ENCODE peak calls at places on chromosome 20, in seven cellular contexts. One of them, this sample, is unnamed.

GRCh38 chr20:1846341-1846740 is 48.9 kb upstream of the SIRPA start:
- DNase-seq in kidney epithelial cell: no peak
- DNase-seq in heart right ventricle: no peak
- DNase-seq in neural progenitor cell: no peak
- DNase-seq in mucosa of descending colon: no peak
- DNase-seq in right atrium auricular region: no peak
- DNase-seq in tibial artery: no peak
- DNase-seq in this sample: no peak

GRCh38 chr20:50664248-50664647 is 27.1 kb downstream of the RIPOR3 start:
- DNase-seq in kidney epithelial cell: no peak
- DNase-seq in heart right ventricle: peak
- DNase-seq in neural progenitor cell: no peak
- DNase-seq in mucosa of descending colon: no peak
- DNase-seq in right atrium auricular region: no peak
- DNase-seq in tibial artery: no peak
- DNase-seq in this sample: no peak

GRCh38 chr20:63350597-63351379 is 10.4 kb downstream of the CHRNA4 start:
- DNase-seq in kidney epithelial cell: no peak
- DNase-seq in heart right ventricle: peak
- DNase-seq in neural progenitor cell: no peak
- DNase-seq in mucosa of descending colon: no peak
- DNase-seq in right atrium auricular region: no peak
- DNase-seq in tibial artery: no peak
- DNase-seq in this sample: no peak

GRCh38 chr20:19451591-19452295 is 239.3 kb downstream of the SLC24A3 start:
- DNase-seq in kidney epithelial cell: no peak
- DNase-seq in heart right ventricle: no peak
- DNase-seq in neural progenitor cell: no peak
- DNase-seq in mucosa of descending colon: no peak
- DNase-seq in right atrium auricular region: no peak
- DNase-seq in tibial artery: no peak
- DNase-seq in this sample: no peak

GRCh38 chr20:44725852-44726251 is 10.7 kb downstream of the CCN5 start:
- DNase-seq in kidney epithelial cell: no peak
- DNase-seq in heart right ventricle: no peak
- DNase-seq in neural progenitor cell: no peak
- DNase-seq in mucosa of descending colon: no peak
- DNase-seq in right atrium auricular region: no peak
- DNase-seq in tibial artery: no peak
- DNase-seq in this sample: no peak

GRCh38 chr20:19757487-19757972 is 528 bp upstream of the RIN2 start:
- DNase-seq in kidney epithelial cell: no peak
- DNase-seq in heart right ventricle: peak
- DNase-seq in neural progenitor cell: peak
- DNase-seq in mucosa of descending colon: peak
- DNase-seq in right atrium auricular region: peak
- DNase-seq in tibial artery: peak
- DNase-seq in this sample: no peak

GRCh38 chr20:38258545-38259223 is 1.9 kb downstream of the KIAA1755 start:
- DNase-seq in kidney epithelial cell: no peak
- DNase-seq in heart right ventricle: no peak
- DNase-seq in neural progenitor cell: no peak
- DNase-seq in mucosa of descending colon: no peak
- DNase-seq in right atrium auricular region: no peak
- DNase-seq in tibial artery: no peak
- DNase-seq in this sample: no peak

GRCh38 chr20:54716790-54717189 is 241.4 kb downstream of the DOK5 start:
- DNase-seq in kidney epithelial cell: no peak
- DNase-seq in heart right ventricle: no peak
- DNase-seq in neural progenitor cell: no peak
- DNase-seq in mucosa of descending colon: no peak
- DNase-seq in right atrium auricular region: no peak
- DNase-seq in tibial artery: no peak
- DNase-seq in this sample: no peak

GRCh38 chr20:9408422-9409300 is 105.7 kb upstream of the LAMP5 start:
- DNase-seq in kidney epithelial cell: no peak
- DNase-seq in heart right ventricle: no peak
- DNase-seq in neural progenitor cell: no peak
- DNase-seq in mucosa of descending colon: no peak
- DNase-seq in right atrium auricular region: no peak
- DNase-seq in tibial artery: no peak
- DNase-seq in this sample: no peak

GRCh38 chr20:31972481-31973386 is 4.8 kb downstream of the XKR7 start:
- DNase-seq in kidney epithelial cell: peak
- DNase-seq in heart right ventricle: no peak
- DNase-seq in neural progenitor cell: peak
- DNase-seq in mucosa of descending colon: no peak
- DNase-seq in right atrium auricular region: no peak
- DNase-seq in tibial artery: no peak
- DNase-seq in this sample: no peak

GRCh38 chr20:32332614-32333013 is 25.5 kb upstream of the ASXL1 start:
- DNase-seq in kidney epithelial cell: no peak
- DNase-seq in heart right ventricle: no peak
- DNase-seq in neural progenitor cell: no peak
- DNase-seq in mucosa of descending colon: no peak
- DNase-seq in right atrium auricular region: no peak
- DNase-seq in tibial artery: no peak
- DNase-seq in this sample: no peak

GRCh38 chr20:40255368-40255767 is 433.7 kb downstream of the MAFB start:
- DNase-seq in kidney epithelial cell: no peak
- DNase-seq in heart right ventricle: no peak
- DNase-seq in neural progenitor cell: no peak
- DNase-seq in mucosa of descending colon: no peak
- DNase-seq in right atrium auricular region: no peak
- DNase-seq in tibial artery: no peak
- DNase-seq in this sample: no peak

GRCh38 chr20:17573493-17573892 is 3.6 kb downstream of the DSTN start:
- DNase-seq in kidney epithelial cell: no peak
- DNase-seq in heart right ventricle: no peak
- DNase-seq in neural progenitor cell: no peak
- DNase-seq in mucosa of descending colon: no peak
- DNase-seq in right atrium auricular region: no peak
- DNase-seq in tibial artery: no peak
- DNase-seq in this sample: no peak

GRCh38 chr20:36632147-36632486 is 13.9 kb downstream of the SLA2 start:
- DNase-seq in kidney epithelial cell: no peak
- DNase-seq in heart right ventricle: no peak
- DNase-seq in neural progenitor cell: no peak
- DNase-seq in mucosa of descending colon: no peak
- DNase-seq in right atrium auricular region: no peak
- DNase-seq in tibial artery: no peak
- DNase-seq in this sample: no peak

GRCh38 chr20:24981282-24981681 is 11.3 kb downstream of the APMAP start:
- DNase-seq in kidney epithelial cell: no peak
- DNase-seq in heart right ventricle: no peak
- DNase-seq in neural progenitor cell: no peak
- DNase-seq in mucosa of descending colon: no peak
- DNase-seq in right atrium auricular region: peak
- DNase-seq in tibial artery: no peak
- DNase-seq in this sample: no peak

GRCh38 chr20:59165389-59165785 is 1.8 kb downstream of the ZNF831 start:
- DNase-seq in kidney epithelial cell: no peak
- DNase-seq in heart right ventricle: no peak
- DNase-seq in neural progenitor cell: no peak
- DNase-seq in mucosa of descending colon: peak
- DNase-seq in right atrium auricular region: peak
- DNase-seq in tibial artery: no peak
- DNase-seq in this sample: no peak

GRCh38 chr20:16287776-16288175 is 285.5 kb downstream of the KIF16B start:
- DNase-seq in kidney epithelial cell: no peak
- DNase-seq in heart right ventricle: no peak
- DNase-seq in neural progenitor cell: no peak
- DNase-seq in mucosa of descending colon: peak
- DNase-seq in right atrium auricular region: no peak
- DNase-seq in tibial artery: no peak
- DNase-seq in this sample: no peak

GRCh38 chr20:57393321-57394086 is 2.3 kb downstream of the RBM38 start:
- DNase-seq in kidney epithelial cell: no peak
- DNase-seq in heart right ventricle: no peak
- DNase-seq in neural progenitor cell: no peak
- DNase-seq in mucosa of descending colon: no peak
- DNase-seq in right atrium auricular region: no peak
- DNase-seq in tibial artery: no peak
- DNase-seq in this sample: no peak

GRCh38 chr20:56353356-56353755 is 5.4 kb upstream of the FAM210B start:
- DNase-seq in kidney epithelial cell: no peak
- DNase-seq in heart right ventricle: no peak
- DNase-seq in neural progenitor cell: no peak
- DNase-seq in mucosa of descending colon: no peak
- DNase-seq in right atrium auricular region: no peak
- DNase-seq in tibial artery: no peak
- DNase-seq in this sample: no peak

GRCh38 chr20:64082821-64083379 is 1.3 kb downstream of the LKAAEAR1 start:
- DNase-seq in kidney epithelial cell: no peak
- DNase-seq in heart right ventricle: no peak
- DNase-seq in neural progenitor cell: no peak
- DNase-seq in mucosa of descending colon: no peak
- DNase-seq in right atrium auricular region: no peak
- DNase-seq in tibial artery: no peak
- DNase-seq in this sample: no peak

GRCh38 chr20:61460261-61461047 is 208.4 kb downstream of the CDH4 start:
- DNase-seq in kidney epithelial cell: no peak
- DNase-seq in heart right ventricle: no peak
- DNase-seq in neural progenitor cell: no peak
- DNase-seq in mucosa of descending colon: no peak
- DNase-seq in right atrium auricular region: no peak
- DNase-seq in tibial artery: no peak
- DNase-seq in this sample: no peak

GRCh38 chr20:20491110-20491783 is 123.3 kb downstream of the INSM1 start:
- DNase-seq in kidney epithelial cell: no peak
- DNase-seq in heart right ventricle: no peak
- DNase-seq in neural progenitor cell: no peak
- DNase-seq in mucosa of descending colon: no peak
- DNase-seq in right atrium auricular region: no peak
- DNase-seq in tibial artery: no peak
- DNase-seq in this sample: no peak

GRCh38 chr20:62824476-62825287 is 7.8 kb downstream of the COL9A3 start:
- DNase-seq in kidney epithelial cell: no peak
- DNase-seq in heart right ventricle: peak
- DNase-seq in neural progenitor cell: peak
- DNase-seq in mucosa of descending colon: peak
- DNase-seq in right atrium auricular region: no peak
- DNase-seq in tibial artery: no peak
- DNase-seq in this sample: no peak

GRCh38 chr20:58523916-58524315 is 8.7 kb upstream of the APCDD1L start:
- DNase-seq in kidney epithelial cell: no peak
- DNase-seq in heart right ventricle: no peak
- DNase-seq in neural progenitor cell: peak
- DNase-seq in mucosa of descending colon: no peak
- DNase-seq in right atrium auricular region: no peak
- DNase-seq in tibial artery: no peak
- DNase-seq in this sample: no peak

GRCh38 chr20:58389324-58389967 is 417 bp downstream of the VAPB start:
- DNase-seq in kidney epithelial cell: no peak
- DNase-seq in heart right ventricle: no peak
- DNase-seq in neural progenitor cell: peak
- DNase-seq in mucosa of descending colon: peak
- DNase-seq in right atrium auricular region: no peak
- DNase-seq in tibial artery: peak
- DNase-seq in this sample: no peak

GRCh38 chr20:25257756-25258462 is 10.0 kb downstream of the PYGB start:
- DNase-seq in kidney epithelial cell: no peak
- DNase-seq in heart right ventricle: no peak
- DNase-seq in neural progenitor cell: no peak
- DNase-seq in mucosa of descending colon: no peak
- DNase-seq in right atrium auricular region: peak
- DNase-seq in tibial artery: no peak
- DNase-seq in this sample: no peak

GRCh38 chr20:49185071-49185757 is 2.9 kb downstream of the STAU1 start:
- DNase-seq in kidney epithelial cell: no peak
- DNase-seq in heart right ventricle: no peak
- DNase-seq in neural progenitor cell: no peak
- DNase-seq in mucosa of descending colon: no peak
- DNase-seq in right atrium auricular region: no peak
- DNase-seq in tibial artery: no peak
- DNase-seq in this sample: no peak
- H3K4me3 ChIP-seq in kidney epithelial cell: no peak
- H3K4me3 ChIP-seq in heart right ventricle: no peak
- H3K4me3 ChIP-seq in neural progenitor cell: no peak
- H3K4me3 ChIP-seq in mucosa of descending colon: no peak
- H3K4me3 ChIP-seq in right atrium auricular region: no peak
- H3K4me3 ChIP-seq in tibial artery: no peak
- H3K4me3 ChIP-seq in this sample: no peak

GRCh38 chr20:6142348-6142993 is 19.6 kb upstream of the FERMT1 start:
- DNase-seq in kidney epithelial cell: no peak
- DNase-seq in heart right ventricle: no peak
- DNase-seq in neural progenitor cell: peak
- DNase-seq in mucosa of descending colon: peak
- DNase-seq in right atrium auricular region: no peak
- DNase-seq in tibial artery: peak
- DNase-seq in this sample: no peak

GRCh38 chr20:6140947-6141346 is 18.1 kb upstream of the FERMT1 start:
- DNase-seq in kidney epithelial cell: no peak
- DNase-seq in heart right ventricle: no peak
- DNase-seq in neural progenitor cell: peak
- DNase-seq in mucosa of descending colon: no peak
- DNase-seq in right atrium auricular region: no peak
- DNase-seq in tibial artery: no peak
- DNase-seq in this sample: no peak
- TF ChIP-seq CTCF in kidney epithelial cell: peak
- TF ChIP-seq CTCF in heart right ventricle: no peak
- TF ChIP-seq CTCF in neural progenitor cell: peak
- TF ChIP-seq CTCF in mucosa of descending colon: no peak
- TF ChIP-seq CTCF in right atrium auricular region: no peak
- TF ChIP-seq CTCF in tibial artery: no peak
- TF ChIP-seq CTCF in this sample: no peak

DNA sequence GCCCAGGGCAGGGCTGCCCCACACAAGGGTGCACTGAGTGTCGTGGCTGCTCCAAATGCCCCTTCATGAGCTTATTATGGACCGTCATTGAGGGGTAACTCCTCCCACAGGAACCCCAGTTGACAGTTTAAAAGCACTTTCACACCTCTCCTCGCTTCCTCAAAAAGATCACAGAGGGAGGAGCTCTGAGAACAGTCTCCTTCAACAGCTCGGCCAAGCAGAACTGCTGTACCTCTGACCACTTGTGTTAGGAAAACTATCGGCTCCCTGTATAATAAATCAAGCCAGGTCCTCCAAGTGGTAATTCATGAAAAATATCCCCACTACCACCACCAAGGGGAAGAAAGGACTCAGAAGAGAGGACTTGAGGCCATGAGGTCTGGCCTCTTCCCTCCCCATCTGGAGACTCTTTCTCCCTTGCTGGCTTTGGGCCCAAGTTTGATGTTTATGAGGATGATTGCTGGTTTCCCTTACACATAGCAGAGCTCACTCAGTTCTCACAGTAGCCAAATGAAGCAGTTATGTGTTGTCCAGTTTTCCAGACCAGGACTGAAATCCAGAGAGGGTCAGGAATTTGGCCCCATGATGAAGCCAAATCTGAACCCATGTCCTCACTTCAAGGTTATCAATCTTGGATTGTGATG is 8.7 kb downstream of the SNX21 start:
- DNase-seq in kidney epithelial cell: no peak
- DNase-seq in heart right ventricle: no peak
- DNase-seq in neural progenitor cell: no peak
- DNase-seq in mucosa of descending colon: no peak
- DNase-seq in right atrium auricular region: no peak
- DNase-seq in tibial artery: no peak
- DNase-seq in this sample: no peak
- H3K4me3 ChIP-seq in kidney epithelial cell: no peak
- H3K4me3 ChIP-seq in heart right ventricle: no peak
- H3K4me3 ChIP-seq in neural progenitor cell: no peak
- H3K4me3 ChIP-seq in mucosa of descending colon: no peak
- H3K4me3 ChIP-seq in right atrium auricular region: no peak
- H3K4me3 ChIP-seq in tibial artery: no peak
- H3K4me3 ChIP-seq in this sample: no peak

GRCh38 chr20:34876161-34877001 is at the start of gene ACSS2:
- DNase-seq in kidney epithelial cell: peak
- DNase-seq in heart right ventricle: peak
- DNase-seq in neural progenitor cell: peak
- DNase-seq in mucosa of descending colon: peak
- DNase-seq in right atrium auricular region: peak
- DNase-seq in tibial artery: peak
- DNase-seq in this sample: peak
- TF ChIP-seq CTCF in kidney epithelial cell: no peak
- TF ChIP-seq CTCF in heart right ventricle: no peak
- TF ChIP-seq CTCF in neural progenitor cell: no peak
- TF ChIP-seq CTCF in mucosa of descending colon: no peak
- TF ChIP-seq CTCF in right atrium auricular region: no peak
- TF ChIP-seq CTCF in tibial artery: no peak
- TF ChIP-seq CTCF in this sample: no peak

This sample was measured in thoracic aorta.